ENCODE peak calls at places on chromosomes 3 and 15, in ten cellular contexts. One of them, this sample, is unnamed.
A peak's percentile ranks its signal among the peaks of the same experiment; 100 is the strongest.

GRCh38 chr15:52567886-52568568 is 803 bp downstream of the ARPP19 start:
- DNase-seq in stimulated activated CD4-positive, alpha-beta T cell treated with anti-CD3 and anti-CD28 coated beads, TNF-alpha, amount 100 ng/mL, for 1 hour: no peak
- DNase-seq in RWPE2: peak; percentile 78
- DNase-seq in activated CD4-positive, alpha-beta T cell treated with anti-CD3 and anti-CD28 coated beads, Interleukin-2, amount 10 ng/mL, durations not matched to agents 7 days and 5 days: peak; percentile 31
- DNase-seq in naive B cell: no peak
- DNase-seq in heart left ventricle: no peak
- DNase-seq in HT-29: peak; percentile 73
- DNase-seq in activated T-cell treated with anti-CD3 and anti-CD28 coated beads for 1 hour: no peak
- DNase-seq in T-helper 2 cell: no peak
- DNase-seq in activated CD8-positive, alpha-beta T cell treated with anti-CD3 and anti-CD28 coated beads, Interleukin-2, amount 10 ng/mL, durations not matched to agents 7 days and 5 days: peak; percentile 44
- DNase-seq in this sample: no peak

GRCh38 chr3:156782921-156783320 is 43.2 kb upstream of the LEKR1 start:
- DNase-seq in RWPE2: no peak
- DNase-seq in activated CD4-positive, alpha-beta T cell treated with anti-CD3 and anti-CD28 coated beads, Interleukin-2, amount 10 ng/mL, durations not matched to agents 7 days and 5 days: no peak
- DNase-seq in T-helper 2 cell: no peak
- DNase-seq in heart left ventricle: no peak
- DNase-seq in activated T-cell treated with anti-CD3 and anti-CD28 coated beads for 1 hour: no peak
- DNase-seq in naive B cell: no peak
- DNase-seq in stimulated activated CD4-positive, alpha-beta T cell treated with anti-CD3 and anti-CD28 coated beads, TNF-alpha, amount 100 ng/mL, for 1 hour: no peak
- DNase-seq in activated CD8-positive, alpha-beta T cell treated with anti-CD3 and anti-CD28 coated beads, Interleukin-2, amount 10 ng/mL, durations not matched to agents 7 days and 5 days: no peak
- DNase-seq in HT-29: no peak
- DNase-seq in this sample: no peak

GRCh38 chr3:179713643-179714090 is 60.8 kb downstream of the USP13 start:
- DNase-seq in activated CD8-positive, alpha-beta T cell treated with anti-CD3 and anti-CD28 coated beads, Interleukin-2, amount 10 ng/mL, durations not matched to agents 7 days and 5 days: no peak
- DNase-seq in T-helper 2 cell: no peak
- DNase-seq in naive B cell: no peak
- DNase-seq in RWPE2: no peak
- DNase-seq in activated CD4-positive, alpha-beta T cell treated with anti-CD3 and anti-CD28 coated beads, Interleukin-2, amount 10 ng/mL, durations not matched to agents 7 days and 5 days: no peak
- DNase-seq in stimulated activated CD4-positive, alpha-beta T cell treated with anti-CD3 and anti-CD28 coated beads, TNF-alpha, amount 100 ng/mL, for 1 hour: no peak
- DNase-seq in heart left ventricle: no peak
- DNase-seq in activated T-cell treated with anti-CD3 and anti-CD28 coated beads for 1 hour: no peak
- DNase-seq in HT-29: no peak
- DNase-seq in this sample: no peak

GRCh38 chr3:138009476-138010272 is at the start of gene CLDN18:
- DNase-seq in heart left ventricle: no peak
- DNase-seq in activated T-cell treated with anti-CD3 and anti-CD28 coated beads for 1 hour: no peak
- DNase-seq in activated CD4-positive, alpha-beta T cell treated with anti-CD3 and anti-CD28 coated beads, Interleukin-2, amount 10 ng/mL, durations not matched to agents 7 days and 5 days: no peak
- DNase-seq in HT-29: no peak
- DNase-seq in T-helper 2 cell: no peak
- DNase-seq in naive B cell: no peak
- DNase-seq in activated CD8-positive, alpha-beta T cell treated with anti-CD3 and anti-CD28 coated beads, Interleukin-2, amount 10 ng/mL, durations not matched to agents 7 days and 5 days: no peak
- DNase-seq in stimulated activated CD4-positive, alpha-beta T cell treated with anti-CD3 and anti-CD28 coated beads, TNF-alpha, amount 100 ng/mL, for 1 hour: no peak
- DNase-seq in RWPE2: no peak
- DNase-seq in this sample: no peak

GRCh38 chr3:104323226-104323625 is 1043.5 kb upstream of the ALCAM start:
- DNase-seq in stimulated activated CD4-positive, alpha-beta T cell treated with anti-CD3 and anti-CD28 coated beads, TNF-alpha, amount 100 ng/mL, for 1 hour: no peak
- DNase-seq in activated CD4-positive, alpha-beta T cell treated with anti-CD3 and anti-CD28 coated beads, Interleukin-2, amount 10 ng/mL, durations not matched to agents 7 days and 5 days: no peak
- DNase-seq in activated T-cell treated with anti-CD3 and anti-CD28 coated beads for 1 hour: no peak
- DNase-seq in HT-29: no peak
- DNase-seq in RWPE2: no peak
- DNase-seq in T-helper 2 cell: no peak
- DNase-seq in heart left ventricle: no peak
- DNase-seq in naive B cell: no peak
- DNase-seq in activated CD8-positive, alpha-beta T cell treated with anti-CD3 and anti-CD28 coated beads, Interleukin-2, amount 10 ng/mL, durations not matched to agents 7 days and 5 days: no peak
- DNase-seq in this sample: no peak

GRCh38 chr3:152610621-152611020 is 224.3 kb upstream of the P2RY1 start:
- DNase-seq in T-helper 2 cell: no peak
- DNase-seq in naive B cell: no peak
- DNase-seq in RWPE2: no peak
- DNase-seq in stimulated activated CD4-positive, alpha-beta T cell treated with anti-CD3 and anti-CD28 coated beads, TNF-alpha, amount 100 ng/mL, for 1 hour: no peak
- DNase-seq in activated CD8-positive, alpha-beta T cell treated with anti-CD3 and anti-CD28 coated beads, Interleukin-2, amount 10 ng/mL, durations not matched to agents 7 days and 5 days: no peak
- DNase-seq in heart left ventricle: no peak
- DNase-seq in activated T-cell treated with anti-CD3 and anti-CD28 coated beads for 1 hour: no peak
- DNase-seq in activated CD4-positive, alpha-beta T cell treated with anti-CD3 and anti-CD28 coated beads, Interleukin-2, amount 10 ng/mL, durations not matched to agents 7 days and 5 days: no peak
- DNase-seq in HT-29: no peak
- DNase-seq in this sample: no peak

GRCh38 chr15:95300958-95301357 is 1029.5 kb upstream of the NR2F2 start:
- DNase-seq in HT-29: no peak
- DNase-seq in naive B cell: no peak
- DNase-seq in RWPE2: no peak
- DNase-seq in activated CD8-positive, alpha-beta T cell treated with anti-CD3 and anti-CD28 coated beads, Interleukin-2, amount 10 ng/mL, durations not matched to agents 7 days and 5 days: no peak
- DNase-seq in activated CD4-positive, alpha-beta T cell treated with anti-CD3 and anti-CD28 coated beads, Interleukin-2, amount 10 ng/mL, durations not matched to agents 7 days and 5 days: no peak
- DNase-seq in activated T-cell treated with anti-CD3 and anti-CD28 coated beads for 1 hour: no peak
- DNase-seq in stimulated activated CD4-positive, alpha-beta T cell treated with anti-CD3 and anti-CD28 coated beads, TNF-alpha, amount 100 ng/mL, for 1 hour: no peak
- DNase-seq in T-helper 2 cell: no peak
- DNase-seq in heart left ventricle: no peak
- DNase-seq in this sample: no peak

GRCh38 chr3:30448946-30449686 is 157.3 kb upstream of the TGFBR2 start:
- DNase-seq in RWPE2: no peak
- DNase-seq in T-helper 2 cell: no peak
- DNase-seq in heart left ventricle: no peak
- DNase-seq in activated T-cell treated with anti-CD3 and anti-CD28 coated beads for 1 hour: no peak
- DNase-seq in activated CD4-positive, alpha-beta T cell treated with anti-CD3 and anti-CD28 coated beads, Interleukin-2, amount 10 ng/mL, durations not matched to agents 7 days and 5 days: no peak
- DNase-seq in activated CD8-positive, alpha-beta T cell treated with anti-CD3 and anti-CD28 coated beads, Interleukin-2, amount 10 ng/mL, durations not matched to agents 7 days and 5 days: no peak
- DNase-seq in stimulated activated CD4-positive, alpha-beta T cell treated with anti-CD3 and anti-CD28 coated beads, TNF-alpha, amount 100 ng/mL, for 1 hour: no peak
- DNase-seq in HT-29: no peak
- DNase-seq in naive B cell: no peak
- DNase-seq in this sample: no peak

GRCh38 chr3:32310918-32311839 is 72.7 kb downstream of the CMTM8 start:
- DNase-seq in activated CD4-positive, alpha-beta T cell treated with anti-CD3 and anti-CD28 coated beads, Interleukin-2, amount 10 ng/mL, durations not matched to agents 7 days and 5 days: no peak
- DNase-seq in naive B cell: no peak
- DNase-seq in activated CD8-positive, alpha-beta T cell treated with anti-CD3 and anti-CD28 coated beads, Interleukin-2, amount 10 ng/mL, durations not matched to agents 7 days and 5 days: no peak
- DNase-seq in HT-29: no peak
- DNase-seq in stimulated activated CD4-positive, alpha-beta T cell treated with anti-CD3 and anti-CD28 coated beads, TNF-alpha, amount 100 ng/mL, for 1 hour: no peak
- DNase-seq in T-helper 2 cell: no peak
- DNase-seq in activated T-cell treated with anti-CD3 and anti-CD28 coated beads for 1 hour: no peak
- DNase-seq in heart left ventricle: no peak
- DNase-seq in RWPE2: no peak
- DNase-seq in this sample: no peak

GRCh38 chr3:190911382-190911781 is 48.9 kb upstream of the GMNC start:
- DNase-seq in RWPE2: no peak
- DNase-seq in activated CD8-positive, alpha-beta T cell treated with anti-CD3 and anti-CD28 coated beads, Interleukin-2, amount 10 ng/mL, durations not matched to agents 7 days and 5 days: no peak
- DNase-seq in heart left ventricle: no peak
- DNase-seq in T-helper 2 cell: no peak
- DNase-seq in activated CD4-positive, alpha-beta T cell treated with anti-CD3 and anti-CD28 coated beads, Interleukin-2, amount 10 ng/mL, durations not matched to agents 7 days and 5 days: no peak
- DNase-seq in activated T-cell treated with anti-CD3 and anti-CD28 coated beads for 1 hour: no peak
- DNase-seq in HT-29: no peak
- DNase-seq in naive B cell: no peak
- DNase-seq in stimulated activated CD4-positive, alpha-beta T cell treated with anti-CD3 and anti-CD28 coated beads, TNF-alpha, amount 100 ng/mL, for 1 hour: no peak
- DNase-seq in this sample: no peak

GRCh38 chr3:32045091-32045964 is 61.1 kb upstream of the GPD1L start:
- DNase-seq in RWPE2: peak; percentile 72
- DNase-seq in activated T-cell treated with anti-CD3 and anti-CD28 coated beads for 1 hour: no peak
- DNase-seq in HT-29: peak; percentile 52
- DNase-seq in activated CD8-positive, alpha-beta T cell treated with anti-CD3 and anti-CD28 coated beads, Interleukin-2, amount 10 ng/mL, durations not matched to agents 7 days and 5 days: no peak
- DNase-seq in naive B cell: no peak
- DNase-seq in activated CD4-positive, alpha-beta T cell treated with anti-CD3 and anti-CD28 coated beads, Interleukin-2, amount 10 ng/mL, durations not matched to agents 7 days and 5 days: no peak
- DNase-seq in stimulated activated CD4-positive, alpha-beta T cell treated with anti-CD3 and anti-CD28 coated beads, TNF-alpha, amount 100 ng/mL, for 1 hour: no peak
- DNase-seq in T-helper 2 cell: no peak
- DNase-seq in heart left ventricle: peak; percentile 32
- DNase-seq in this sample: no peak

GRCh38 chr15:61951949-61952348 is 108.3 kb downstream of the VPS13C start:
- DNase-seq in HT-29: peak; percentile 9
- DNase-seq in T-helper 2 cell: no peak
- DNase-seq in activated T-cell treated with anti-CD3 and anti-CD28 coated beads for 1 hour: no peak
- DNase-seq in stimulated activated CD4-positive, alpha-beta T cell treated with anti-CD3 and anti-CD28 coated beads, TNF-alpha, amount 100 ng/mL, for 1 hour: no peak
- DNase-seq in RWPE2: no peak
- DNase-seq in activated CD8-positive, alpha-beta T cell treated with anti-CD3 and anti-CD28 coated beads, Interleukin-2, amount 10 ng/mL, durations not matched to agents 7 days and 5 days: no peak
- DNase-seq in activated CD4-positive, alpha-beta T cell treated with anti-CD3 and anti-CD28 coated beads, Interleukin-2, amount 10 ng/mL, durations not matched to agents 7 days and 5 days: no peak
- DNase-seq in heart left ventricle: no peak
- DNase-seq in naive B cell: no peak
- DNase-seq in this sample: no peak

GRCh38 chr15:22995786-22996185 is 15.6 kb upstream of the CYFIP1 start:
- DNase-seq in stimulated activated CD4-positive, alpha-beta T cell treated with anti-CD3 and anti-CD28 coated beads, TNF-alpha, amount 100 ng/mL, for 1 hour: no peak
- DNase-seq in activated T-cell treated with anti-CD3 and anti-CD28 coated beads for 1 hour: no peak
- DNase-seq in heart left ventricle: no peak
- DNase-seq in RWPE2: no peak
- DNase-seq in T-helper 2 cell: no peak
- DNase-seq in activated CD8-positive, alpha-beta T cell treated with anti-CD3 and anti-CD28 coated beads, Interleukin-2, amount 10 ng/mL, durations not matched to agents 7 days and 5 days: no peak
- DNase-seq in HT-29: no peak
- DNase-seq in activated CD4-positive, alpha-beta T cell treated with anti-CD3 and anti-CD28 coated beads, Interleukin-2, amount 10 ng/mL, durations not matched to agents 7 days and 5 days: no peak
- DNase-seq in naive B cell: no peak
- DNase-seq in this sample: no peak

GRCh38 chr3:194322701-194323174 is 28.4 kb downstream of the CPN2 start:
- DNase-seq in T-helper 2 cell: no peak
- DNase-seq in stimulated activated CD4-positive, alpha-beta T cell treated with anti-CD3 and anti-CD28 coated beads, TNF-alpha, amount 100 ng/mL, for 1 hour: no peak
- DNase-seq in activated CD8-positive, alpha-beta T cell treated with anti-CD3 and anti-CD28 coated beads, Interleukin-2, amount 10 ng/mL, durations not matched to agents 7 days and 5 days: no peak
- DNase-seq in RWPE2: peak; percentile 98
- DNase-seq in naive B cell: no peak
- DNase-seq in HT-29: peak; percentile 89
- DNase-seq in heart left ventricle: no peak
- DNase-seq in activated T-cell treated with anti-CD3 and anti-CD28 coated beads for 1 hour: no peak
- DNase-seq in activated CD4-positive, alpha-beta T cell treated with anti-CD3 and anti-CD28 coated beads, Interleukin-2, amount 10 ng/mL, durations not matched to agents 7 days and 5 days: no peak
- DNase-seq in this sample: no peak